ENCODE peak calls at places on chromosomes 13 and 19, in six cellular contexts. One of them, this sample, is unnamed.

GRCh38 chr19:45676851-45677263 is 8.8 kb downstream of the GIPR start:
- DNase-seq in GM12878: no peak
- DNase-seq in RWPE1: no peak
- DNase-seq in WTC11: no peak
- DNase-seq in GM06990: no peak
- DNase-seq in choroid plexus epithelial cell: no peak
- DNase-seq in this sample: no peak

GRCh38 chr19:28296506-28296905 is 916.4 kb downstream of the UQCRFS1 start:
- DNase-seq in GM12878: no peak
- DNase-seq in RWPE1: no peak
- DNase-seq in WTC11: no peak
- DNase-seq in GM06990: no peak
- DNase-seq in choroid plexus epithelial cell: peak; percentile 63
- DNase-seq in this sample: no peak

GRCh38 chr19:55346725-55347441 is 7.2 kb downstream of the KMT5C start:
- DNase-seq in GM12878: no peak
- DNase-seq in RWPE1: no peak
- DNase-seq in WTC11: no peak
- DNase-seq in GM06990: no peak
- DNase-seq in choroid plexus epithelial cell: no peak
- DNase-seq in this sample: no peak

GRCh38 chr13:111883571-111884343 is 183.2 kb upstream of the SOX1 start:
- DNase-seq in GM12878: no peak
- DNase-seq in RWPE1: no peak
- DNase-seq in WTC11: no peak
- DNase-seq in GM06990: no peak
- DNase-seq in choroid plexus epithelial cell: no peak
- DNase-seq in this sample: no peak

GRCh38 chr13:111265006-111265700 is 55.3 kb upstream of the TEX29 start:
- DNase-seq in GM12878: no peak
- DNase-seq in RWPE1: no peak
- DNase-seq in WTC11: no peak
- DNase-seq in GM06990: no peak
- DNase-seq in choroid plexus epithelial cell: no peak
- DNase-seq in this sample: no peak

GRCh38 chr19:572891-573825 is 762 bp downstream of the BSG start:
- DNase-seq in GM12878: no peak
- DNase-seq in RWPE1: peak; percentile 71
- DNase-seq in WTC11: no peak
- DNase-seq in GM06990: peak; percentile 48
- DNase-seq in choroid plexus epithelial cell: peak; percentile 65
- DNase-seq in this sample: peak; percentile 72

GRCh38 chr13:47991859-47992258 is 9.2 kb downstream of the SUCLA2 start:
- DNase-seq in GM12878: no peak
- DNase-seq in RWPE1: no peak
- DNase-seq in WTC11: no peak
- DNase-seq in GM06990: no peak
- DNase-seq in choroid plexus epithelial cell: no peak
- DNase-seq in this sample: no peak

GRCh38 chr19:48311384-48311783 is 14.0 kb upstream of the EMP3 start:
- DNase-seq in GM12878: no peak
- DNase-seq in RWPE1: no peak
- DNase-seq in WTC11: no peak
- DNase-seq in GM06990: no peak
- DNase-seq in choroid plexus epithelial cell: no peak
- DNase-seq in this sample: no peak

GRCh38 chr19:17847538-17848366 is at the start of gene JAK3:
- DNase-seq in GM12878: peak; percentile 77
- DNase-seq in RWPE1: no peak
- DNase-seq in WTC11: peak; percentile 90
- DNase-seq in GM06990: peak; percentile 88
- DNase-seq in choroid plexus epithelial cell: peak; percentile 82
- DNase-seq in this sample: no peak

GRCh38 chr13:48804836-48805601 is 151.3 kb downstream of the CYSLTR2 start:
- DNase-seq in GM12878: no peak
- DNase-seq in RWPE1: no peak
- DNase-seq in WTC11: no peak
- DNase-seq in GM06990: no peak
- DNase-seq in choroid plexus epithelial cell: no peak
- DNase-seq in this sample: no peak

GRCh38 chr13:33639640-33640080 is 178.3 kb upstream of the RFC3 start:
- DNase-seq in GM12878: peak; percentile 40
- DNase-seq in RWPE1: peak; percentile 36
- DNase-seq in WTC11: no peak
- DNase-seq in GM06990: no peak
- DNase-seq in choroid plexus epithelial cell: no peak
- DNase-seq in this sample: peak; percentile 58

GRCh38 chr19:32269831-32270230 is 75.6 kb upstream of the ZNF507 start:
- DNase-seq in GM12878: no peak
- DNase-seq in RWPE1: no peak
- DNase-seq in WTC11: no peak
- DNase-seq in GM06990: no peak
- DNase-seq in choroid plexus epithelial cell: no peak
- DNase-seq in this sample: no peak

GRCh38 chr13:54484166-54484565 is 1455.6 kb downstream of the OLFM4 start:
- DNase-seq in GM12878: no peak
- DNase-seq in RWPE1: no peak
- DNase-seq in WTC11: no peak
- DNase-seq in GM06990: no peak
- DNase-seq in choroid plexus epithelial cell: no peak
- DNase-seq in this sample: no peak

GRCh38 chr13:94140027-94140426 is 339.5 kb downstream of the DCT start:
- DNase-seq in GM12878: no peak
- DNase-seq in RWPE1: no peak
- DNase-seq in WTC11: no peak
- DNase-seq in GM06990: no peak
- DNase-seq in choroid plexus epithelial cell: no peak
- DNase-seq in this sample: no peak

GRCh38 chr13:86282450-86282849 is 483.2 kb upstream of the SLITRK6 start:
- DNase-seq in GM12878: peak; percentile 20
- DNase-seq in RWPE1: no peak
- DNase-seq in WTC11: no peak
- DNase-seq in GM06990: no peak
- DNase-seq in choroid plexus epithelial cell: peak; percentile 23
- DNase-seq in this sample: peak; percentile 13

GRCh38 chr13:43261018-43261417 is 237.6 kb downstream of the DNAJC15 start:
- DNase-seq in GM12878: no peak
- DNase-seq in RWPE1: peak; percentile 48
- DNase-seq in WTC11: no peak
- DNase-seq in GM06990: no peak
- DNase-seq in choroid plexus epithelial cell: peak; percentile 69
- DNase-seq in this sample: peak; percentile 26

GRCh38 chr19:52533901-52534300 is 6.4 kb downstream of the ZNF808 start:
- DNase-seq in GM12878: no peak
- DNase-seq in RWPE1: no peak
- DNase-seq in WTC11: no peak
- DNase-seq in GM06990: no peak
- DNase-seq in choroid plexus epithelial cell: no peak
- DNase-seq in this sample: peak; percentile 50

GRCh38 chr13:111201304-111201940 is 86.3 kb downstream of the ARHGEF7 start:
- DNase-seq in GM12878: no peak
- DNase-seq in RWPE1: no peak
- DNase-seq in WTC11: no peak
- DNase-seq in GM06990: no peak
- DNase-seq in choroid plexus epithelial cell: no peak
- DNase-seq in this sample: no peak

GRCh38 chr13:45063261-45063870 is 56.9 kb upstream of the GTF2F2 start:
- DNase-seq in GM12878: no peak
- DNase-seq in RWPE1: no peak
- DNase-seq in WTC11: no peak
- DNase-seq in GM06990: no peak
- DNase-seq in choroid plexus epithelial cell: no peak
- DNase-seq in this sample: no peak

GRCh38 chr19:16164222-16164890 is 9.0 kb downstream of the CIB3 start:
- DNase-seq in GM12878: no peak
- DNase-seq in RWPE1: no peak
- DNase-seq in WTC11: no peak
- DNase-seq in GM06990: no peak
- DNase-seq in choroid plexus epithelial cell: no peak
- DNase-seq in this sample: no peak

GRCh38 chr19:50196322-50196932 is 7.0 kb upstream of the MYH14 start:
- DNase-seq in GM12878: no peak
- DNase-seq in RWPE1: no peak
- DNase-seq in WTC11: no peak
- DNase-seq in GM06990: no peak
- DNase-seq in choroid plexus epithelial cell: no peak
- DNase-seq in this sample: no peak

GRCh38 chr13:112791662-112792440 is 102.0 kb downstream of the ATP11A start:
- DNase-seq in GM12878: no peak
- DNase-seq in RWPE1: no peak
- DNase-seq in WTC11: peak; percentile 17
- DNase-seq in GM06990: no peak
- DNase-seq in choroid plexus epithelial cell: no peak
- DNase-seq in this sample: no peak

GRCh38 chr19:30361107-30361447 is 11.1 kb upstream of the ZNF536 start:
- DNase-seq in GM12878: no peak
- DNase-seq in RWPE1: no peak
- DNase-seq in WTC11: no peak
- DNase-seq in GM06990: no peak
- DNase-seq in choroid plexus epithelial cell: no peak
- DNase-seq in this sample: no peak

GRCh38 chr19:44757057-44757734 is 8.7 kb downstream of the BCL3 start:
- DNase-seq in GM12878: no peak
- DNase-seq in RWPE1: no peak
- DNase-seq in WTC11: peak; percentile 36
- DNase-seq in GM06990: no peak
- DNase-seq in choroid plexus epithelial cell: peak; percentile 87
- DNase-seq in this sample: no peak

GRCh38 chr13:21175656-21176194 is 627 bp downstream of the SKA3 start:
- DNase-seq in GM12878: no peak
- DNase-seq in RWPE1: no peak
- DNase-seq in WTC11: no peak
- DNase-seq in GM06990: no peak
- DNase-seq in choroid plexus epithelial cell: peak; percentile 58
- DNase-seq in this sample: no peak

GRCh38 chr19:5823579-5824281 is 15.8 kb downstream of the FUT6 start:
- DNase-seq in GM12878: no peak
- DNase-seq in RWPE1: no peak
- DNase-seq in WTC11: peak; percentile 65
- DNase-seq in GM06990: no peak
- DNase-seq in choroid plexus epithelial cell: no peak
- DNase-seq in this sample: peak; percentile 72
- TF ChIP-seq CTCF in GM12878: no peak
- TF ChIP-seq CTCF in RWPE1: no peak
- TF ChIP-seq CTCF in WTC11: no peak
- TF ChIP-seq CTCF in GM06990: no peak
- TF ChIP-seq CTCF in choroid plexus epithelial cell: peak; percentile 17
- TF ChIP-seq CTCF in this sample: peak; percentile 46

GRCh38 chr13:66200555-66200954 is 1029.6 kb downstream of the PCDH9 start:
- DNase-seq in GM12878: no peak
- DNase-seq in RWPE1: no peak
- DNase-seq in WTC11: no peak
- DNase-seq in GM06990: no peak
- DNase-seq in choroid plexus epithelial cell: peak; percentile 57
- DNase-seq in this sample: no peak
- TF ChIP-seq CTCF in GM12878: no peak
- TF ChIP-seq CTCF in RWPE1: no peak
- TF ChIP-seq CTCF in WTC11: no peak
- TF ChIP-seq CTCF in GM06990: no peak
- TF ChIP-seq CTCF in choroid plexus epithelial cell: peak; percentile 59
- TF ChIP-seq CTCF in this sample: no peak

GRCh38 chr13:23020246-23020843 is 160.4 kb upstream of the SGCG start:
- DNase-seq in GM12878: peak; percentile 34
- DNase-seq in RWPE1: peak; percentile 21
- DNase-seq in WTC11: peak; percentile 43
- DNase-seq in GM06990: peak; percentile 12
- DNase-seq in choroid plexus epithelial cell: peak; percentile 69
- DNase-seq in this sample: peak; percentile 46
- TF ChIP-seq CTCF in GM12878: peak; percentile 75
- TF ChIP-seq CTCF in RWPE1: peak; percentile 87
- TF ChIP-seq CTCF in WTC11: peak; percentile 73
- TF ChIP-seq CTCF in GM06990: peak; percentile 77
- TF ChIP-seq CTCF in choroid plexus epithelial cell: peak; percentile 81
- TF ChIP-seq CTCF in this sample: peak; percentile 72

GRCh38 chr19:1587872-1588271 is 4.8 kb downstream of the MBD3 start:
- DNase-seq in GM12878: no peak
- DNase-seq in RWPE1: no peak
- DNase-seq in WTC11: no peak
- DNase-seq in GM06990: no peak
- DNase-seq in choroid plexus epithelial cell: no peak
- DNase-seq in this sample: peak; percentile 20

GRCh38 chr19:1590641-1591397 is 1.8 kb downstream of the MBD3 start:
- DNase-seq in GM12878: no peak
- DNase-seq in RWPE1: no peak
- DNase-seq in WTC11: peak; percentile 43
- DNase-seq in GM06990: peak; percentile 43
- DNase-seq in choroid plexus epithelial cell: peak; percentile 40
- DNase-seq in this sample: peak; percentile 45

GRCh38 chr19:1591421-1592022 is 1.1 kb downstream of the MBD3 start:
- DNase-seq in GM12878: no peak
- DNase-seq in RWPE1: no peak
- DNase-seq in WTC11: no peak
- DNase-seq in GM06990: peak; percentile 28
- DNase-seq in choroid plexus epithelial cell: no peak
- DNase-seq in this sample: no peak

GRCh38 chr19:1592023-1592754 is 476 bp downstream of the MBD3 start:
- DNase-seq in GM12878: peak; percentile 50
- DNase-seq in RWPE1: peak; percentile 86
- DNase-seq in WTC11: peak; percentile 75
- DNase-seq in GM06990: peak; percentile 94
- DNase-seq in choroid plexus epithelial cell: peak; percentile 92
- DNase-seq in this sample: peak; percentile 91

DNA sequence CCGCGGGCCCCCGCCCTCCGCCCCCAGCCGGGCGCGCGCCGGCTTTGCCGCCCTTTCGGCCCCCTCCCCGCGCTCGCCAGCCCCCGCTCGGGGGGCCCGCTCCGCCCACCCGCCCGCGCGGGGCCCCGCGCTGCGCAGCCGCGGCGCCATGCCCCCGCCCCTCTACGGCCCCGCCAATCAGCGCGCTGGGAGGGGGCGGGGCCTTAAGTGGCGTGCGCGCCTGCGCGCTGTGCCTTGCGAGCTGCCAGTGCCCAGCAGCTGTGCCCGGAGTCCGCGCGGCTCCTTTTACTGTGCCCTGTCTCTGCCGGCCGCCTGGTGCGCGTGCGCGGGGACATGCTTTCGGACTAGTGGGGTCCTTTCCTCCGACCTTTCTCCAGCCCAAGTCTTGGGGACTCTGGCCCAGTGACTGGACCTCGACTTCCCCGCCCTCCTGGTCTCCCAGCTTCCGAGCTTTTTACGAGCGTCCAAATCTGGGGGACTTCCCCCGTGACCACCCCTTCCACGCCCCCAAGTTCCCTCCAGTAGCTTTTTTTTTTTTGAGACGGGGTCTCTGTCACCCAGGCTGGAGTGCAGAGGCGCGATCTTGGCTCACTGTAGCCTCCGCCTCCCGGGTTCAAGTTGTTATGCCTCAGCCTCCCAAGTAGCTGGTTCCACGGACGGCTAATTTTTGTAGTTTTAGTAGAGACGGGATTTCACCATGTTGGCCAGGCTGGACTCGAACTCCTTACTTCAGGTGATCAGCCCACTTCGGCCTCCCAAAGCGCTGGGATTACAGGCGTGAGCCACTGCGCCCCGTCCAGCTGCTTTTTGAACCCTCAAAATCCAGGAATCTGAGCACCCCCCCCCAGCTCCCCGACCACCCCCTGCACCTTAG is at the start of gene MBD3:
- DNase-seq in GM12878: peak; percentile 44
- DNase-seq in RWPE1: peak; percentile 95
- DNase-seq in WTC11: peak; percentile 90
- DNase-seq in GM06990: peak; percentile 92
- DNase-seq in choroid plexus epithelial cell: peak; percentile 94
- DNase-seq in this sample: peak; percentile 94
- TF ChIP-seq CTCF in GM12878: no peak
- TF ChIP-seq CTCF in RWPE1: no peak
- TF ChIP-seq CTCF in WTC11: no peak
- TF ChIP-seq CTCF in GM06990: no peak
- TF ChIP-seq CTCF in choroid plexus epithelial cell: no peak
- TF ChIP-seq CTCF in this sample: no peak